ENCODE peak calls at places on chromosomes 2 and 18, in ten cellular contexts. One of them, this sample, is unnamed.

GRCh38 chr2:144596074-144596871 is 76.4 kb upstream of the ZEB2 start:
- DNase-seq in activated naive CD8-positive, alpha-beta T cell treated with anti-CD3 and anti-CD28 coated beads, Interleukin-2, amount 50 U/mL, for 24 hours: no peak
- DNase-seq in myocyte: peak; percentile 28
- DNase-seq in hypothalamus: no peak
- DNase-seq in fibroblast of the conjunctiva: no peak
- DNase-seq in anterior cingulate cortex: no peak
- DNase-seq in activated CD4-positive, alpha-beta T cell treated with anti-CD3 and anti-CD28 coated beads, Interleukin-2, amount 50 U/mL, for 4 hours: no peak
- DNase-seq in aorta: no peak
- DNase-seq in H54: peak; percentile 9
- DNase-seq in Kasumi-1: no peak
- DNase-seq in this sample: no peak

GRCh38 chr2:232854082-232854481 is 16.0 kb upstream of the SNORC start:
- DNase-seq in activated naive CD8-positive, alpha-beta T cell treated with anti-CD3 and anti-CD28 coated beads, Interleukin-2, amount 50 U/mL, for 24 hours: no peak
- DNase-seq in myocyte: peak; percentile 69
- DNase-seq in hypothalamus: no peak
- DNase-seq in fibroblast of the conjunctiva: peak; percentile 82
- DNase-seq in anterior cingulate cortex: no peak
- DNase-seq in activated CD4-positive, alpha-beta T cell treated with anti-CD3 and anti-CD28 coated beads, Interleukin-2, amount 50 U/mL, for 4 hours: no peak
- DNase-seq in aorta: no peak
- DNase-seq in H54: no peak
- DNase-seq in Kasumi-1: no peak
- DNase-seq in this sample: no peak

GRCh38 chr18:31042391-31043181 is at the start of gene DSC3:
- DNase-seq in activated naive CD8-positive, alpha-beta T cell treated with anti-CD3 and anti-CD28 coated beads, Interleukin-2, amount 50 U/mL, for 24 hours: peak; percentile 6
- DNase-seq in myocyte: no peak
- DNase-seq in hypothalamus: no peak
- DNase-seq in fibroblast of the conjunctiva: no peak
- DNase-seq in anterior cingulate cortex: no peak
- DNase-seq in activated CD4-positive, alpha-beta T cell treated with anti-CD3 and anti-CD28 coated beads, Interleukin-2, amount 50 U/mL, for 4 hours: no peak
- DNase-seq in aorta: peak; percentile 75
- DNase-seq in H54: no peak
- DNase-seq in Kasumi-1: no peak
- DNase-seq in this sample: no peak

GRCh38 chr2:206452750-206453149 is 9.4 kb downstream of the ADAM23 start:
- DNase-seq in activated naive CD8-positive, alpha-beta T cell treated with anti-CD3 and anti-CD28 coated beads, Interleukin-2, amount 50 U/mL, for 24 hours: no peak
- DNase-seq in myocyte: peak; percentile 41
- DNase-seq in hypothalamus: no peak
- DNase-seq in fibroblast of the conjunctiva: no peak
- DNase-seq in anterior cingulate cortex: no peak
- DNase-seq in activated CD4-positive, alpha-beta T cell treated with anti-CD3 and anti-CD28 coated beads, Interleukin-2, amount 50 U/mL, for 4 hours: no peak
- DNase-seq in aorta: no peak
- DNase-seq in H54: peak; percentile 40
- DNase-seq in Kasumi-1: no peak
- DNase-seq in this sample: no peak

GRCh38 chr2:234981197-234982095 is 29.6 kb downstream of the SH3BP4 start:
- DNase-seq in activated naive CD8-positive, alpha-beta T cell treated with anti-CD3 and anti-CD28 coated beads, Interleukin-2, amount 50 U/mL, for 24 hours: no peak
- DNase-seq in myocyte: peak; percentile 83
- DNase-seq in hypothalamus: no peak
- DNase-seq in fibroblast of the conjunctiva: peak; percentile 89
- DNase-seq in anterior cingulate cortex: no peak
- DNase-seq in activated CD4-positive, alpha-beta T cell treated with anti-CD3 and anti-CD28 coated beads, Interleukin-2, amount 50 U/mL, for 4 hours: no peak
- DNase-seq in aorta: peak; percentile 89
- DNase-seq in H54: peak; percentile 81
- DNase-seq in Kasumi-1: no peak
- DNase-seq in this sample: no peak

GRCh38 chr2:219510512-219511135 is 3.7 kb upstream of the ASIC4 start:
- DNase-seq in activated naive CD8-positive, alpha-beta T cell treated with anti-CD3 and anti-CD28 coated beads, Interleukin-2, amount 50 U/mL, for 24 hours: no peak
- DNase-seq in myocyte: no peak
- DNase-seq in hypothalamus: no peak
- DNase-seq in fibroblast of the conjunctiva: no peak
- DNase-seq in anterior cingulate cortex: no peak
- DNase-seq in activated CD4-positive, alpha-beta T cell treated with anti-CD3 and anti-CD28 coated beads, Interleukin-2, amount 50 U/mL, for 4 hours: no peak
- DNase-seq in aorta: no peak
- DNase-seq in H54: no peak
- DNase-seq in Kasumi-1: no peak
- DNase-seq in this sample: no peak

GRCh38 chr2:176612736-176613135 is 343.5 kb downstream of the MTX2 start:
- DNase-seq in activated naive CD8-positive, alpha-beta T cell treated with anti-CD3 and anti-CD28 coated beads, Interleukin-2, amount 50 U/mL, for 24 hours: no peak
- DNase-seq in myocyte: no peak
- DNase-seq in hypothalamus: no peak
- DNase-seq in fibroblast of the conjunctiva: no peak
- DNase-seq in anterior cingulate cortex: no peak
- DNase-seq in activated CD4-positive, alpha-beta T cell treated with anti-CD3 and anti-CD28 coated beads, Interleukin-2, amount 50 U/mL, for 4 hours: no peak
- DNase-seq in aorta: no peak
- DNase-seq in H54: peak; percentile 44
- DNase-seq in Kasumi-1: no peak
- DNase-seq in this sample: no peak

GRCh38 chr2:170737821-170738220 is 22.7 kb downstream of the SP5 start:
- DNase-seq in activated naive CD8-positive, alpha-beta T cell treated with anti-CD3 and anti-CD28 coated beads, Interleukin-2, amount 50 U/mL, for 24 hours: no peak
- DNase-seq in myocyte: peak; percentile 25
- DNase-seq in hypothalamus: no peak
- DNase-seq in fibroblast of the conjunctiva: no peak
- DNase-seq in anterior cingulate cortex: no peak
- DNase-seq in activated CD4-positive, alpha-beta T cell treated with anti-CD3 and anti-CD28 coated beads, Interleukin-2, amount 50 U/mL, for 4 hours: no peak
- DNase-seq in aorta: no peak
- DNase-seq in H54: no peak
- DNase-seq in Kasumi-1: no peak
- DNase-seq in this sample: no peak

GRCh38 chr2:10919776-10920606 is 8.3 kb downstream of the KCNF1 start:
- DNase-seq in activated naive CD8-positive, alpha-beta T cell treated with anti-CD3 and anti-CD28 coated beads, Interleukin-2, amount 50 U/mL, for 24 hours: no peak
- DNase-seq in myocyte: no peak
- DNase-seq in hypothalamus: no peak
- DNase-seq in fibroblast of the conjunctiva: no peak
- DNase-seq in anterior cingulate cortex: no peak
- DNase-seq in activated CD4-positive, alpha-beta T cell treated with anti-CD3 and anti-CD28 coated beads, Interleukin-2, amount 50 U/mL, for 4 hours: no peak
- DNase-seq in aorta: no peak
- DNase-seq in H54: no peak
- DNase-seq in Kasumi-1: no peak
- DNase-seq in this sample: no peak

GRCh38 chr2:180630756-180631155 is 349.6 kb upstream of the UBE2E3 start:
- DNase-seq in activated naive CD8-positive, alpha-beta T cell treated with anti-CD3 and anti-CD28 coated beads, Interleukin-2, amount 50 U/mL, for 24 hours: no peak
- DNase-seq in myocyte: no peak
- DNase-seq in hypothalamus: no peak
- DNase-seq in fibroblast of the conjunctiva: no peak
- DNase-seq in anterior cingulate cortex: no peak
- DNase-seq in activated CD4-positive, alpha-beta T cell treated with anti-CD3 and anti-CD28 coated beads, Interleukin-2, amount 50 U/mL, for 4 hours: no peak
- DNase-seq in aorta: no peak
- DNase-seq in H54: no peak
- DNase-seq in Kasumi-1: no peak
- DNase-seq in this sample: no peak

GRCh38 chr2:30172622-30173021 is 25.8 kb downstream of the YPEL5 start:
- DNase-seq in activated naive CD8-positive, alpha-beta T cell treated with anti-CD3 and anti-CD28 coated beads, Interleukin-2, amount 50 U/mL, for 24 hours: no peak
- DNase-seq in myocyte: no peak
- DNase-seq in hypothalamus: no peak
- DNase-seq in fibroblast of the conjunctiva: no peak
- DNase-seq in anterior cingulate cortex: no peak
- DNase-seq in activated CD4-positive, alpha-beta T cell treated with anti-CD3 and anti-CD28 coated beads, Interleukin-2, amount 50 U/mL, for 4 hours: no peak
- DNase-seq in aorta: no peak
- DNase-seq in H54: no peak
- DNase-seq in Kasumi-1: no peak
- DNase-seq in this sample: no peak

GRCh38 chr18:56515522-56515921 is 122.9 kb downstream of the TXNL1 start:
- DNase-seq in activated naive CD8-positive, alpha-beta T cell treated with anti-CD3 and anti-CD28 coated beads, Interleukin-2, amount 50 U/mL, for 24 hours: no peak
- DNase-seq in myocyte: no peak
- DNase-seq in hypothalamus: no peak
- DNase-seq in fibroblast of the conjunctiva: no peak
- DNase-seq in anterior cingulate cortex: no peak
- DNase-seq in activated CD4-positive, alpha-beta T cell treated with anti-CD3 and anti-CD28 coated beads, Interleukin-2, amount 50 U/mL, for 4 hours: no peak
- DNase-seq in aorta: no peak
- DNase-seq in H54: no peak
- DNase-seq in Kasumi-1: no peak
- DNase-seq in this sample: no peak

GRCh38 chr18:65436430-65436829 is 314.4 kb upstream of the CDH7 start:
- DNase-seq in activated naive CD8-positive, alpha-beta T cell treated with anti-CD3 and anti-CD28 coated beads, Interleukin-2, amount 50 U/mL, for 24 hours: no peak
- DNase-seq in myocyte: no peak
- DNase-seq in hypothalamus: no peak
- DNase-seq in fibroblast of the conjunctiva: no peak
- DNase-seq in anterior cingulate cortex: no peak
- DNase-seq in activated CD4-positive, alpha-beta T cell treated with anti-CD3 and anti-CD28 coated beads, Interleukin-2, amount 50 U/mL, for 4 hours: no peak
- DNase-seq in aorta: no peak
- DNase-seq in H54: no peak
- DNase-seq in Kasumi-1: no peak
- DNase-seq in this sample: no peak

GRCh38 chr2:193187816-193188215 is 993.1 kb upstream of the TMEFF2 start:
- DNase-seq in activated naive CD8-positive, alpha-beta T cell treated with anti-CD3 and anti-CD28 coated beads, Interleukin-2, amount 50 U/mL, for 24 hours: no peak
- DNase-seq in myocyte: peak; percentile 4
- DNase-seq in hypothalamus: no peak
- DNase-seq in fibroblast of the conjunctiva: no peak
- DNase-seq in anterior cingulate cortex: no peak
- DNase-seq in activated CD4-positive, alpha-beta T cell treated with anti-CD3 and anti-CD28 coated beads, Interleukin-2, amount 50 U/mL, for 4 hours: no peak
- DNase-seq in aorta: no peak
- DNase-seq in H54: no peak
- DNase-seq in Kasumi-1: no peak
- DNase-seq in this sample: no peak

GRCh38 chr2:164661349-164661748 is 40.1 kb upstream of the GRB14 start:
- DNase-seq in activated naive CD8-positive, alpha-beta T cell treated with anti-CD3 and anti-CD28 coated beads, Interleukin-2, amount 50 U/mL, for 24 hours: no peak
- DNase-seq in myocyte: no peak
- DNase-seq in hypothalamus: no peak
- DNase-seq in fibroblast of the conjunctiva: no peak
- DNase-seq in anterior cingulate cortex: no peak
- DNase-seq in activated CD4-positive, alpha-beta T cell treated with anti-CD3 and anti-CD28 coated beads, Interleukin-2, amount 50 U/mL, for 4 hours: no peak
- DNase-seq in aorta: no peak
- DNase-seq in H54: no peak
- DNase-seq in Kasumi-1: no peak
- DNase-seq in this sample: no peak

GRCh38 chr2:155980941-155981561 is 351.5 kb downstream of the NR4A2 start:
- DNase-seq in activated naive CD8-positive, alpha-beta T cell treated with anti-CD3 and anti-CD28 coated beads, Interleukin-2, amount 50 U/mL, for 24 hours: no peak
- DNase-seq in myocyte: no peak
- DNase-seq in hypothalamus: no peak
- DNase-seq in fibroblast of the conjunctiva: no peak
- DNase-seq in anterior cingulate cortex: no peak
- DNase-seq in activated CD4-positive, alpha-beta T cell treated with anti-CD3 and anti-CD28 coated beads, Interleukin-2, amount 50 U/mL, for 4 hours: no peak
- DNase-seq in aorta: no peak
- DNase-seq in H54: no peak
- DNase-seq in Kasumi-1: peak; percentile 46
- DNase-seq in this sample: no peak

GRCh38 chr18:75248426-75249191 is 38.0 kb downstream of the TSHZ1 start:
- DNase-seq in activated naive CD8-positive, alpha-beta T cell treated with anti-CD3 and anti-CD28 coated beads, Interleukin-2, amount 50 U/mL, for 24 hours: no peak
- DNase-seq in myocyte: peak; percentile 28
- DNase-seq in hypothalamus: no peak
- DNase-seq in fibroblast of the conjunctiva: no peak
- DNase-seq in anterior cingulate cortex: no peak
- DNase-seq in activated CD4-positive, alpha-beta T cell treated with anti-CD3 and anti-CD28 coated beads, Interleukin-2, amount 50 U/mL, for 4 hours: no peak
- DNase-seq in aorta: no peak
- DNase-seq in H54: no peak
- DNase-seq in Kasumi-1: no peak
- DNase-seq in this sample: no peak

GRCh38 chr2:14524803-14525080 is 107.8 kb upstream of the LRATD1 start:
- DNase-seq in activated naive CD8-positive, alpha-beta T cell treated with anti-CD3 and anti-CD28 coated beads, Interleukin-2, amount 50 U/mL, for 24 hours: no peak
- DNase-seq in myocyte: no peak
- DNase-seq in hypothalamus: no peak
- DNase-seq in fibroblast of the conjunctiva: no peak
- DNase-seq in anterior cingulate cortex: no peak
- DNase-seq in activated CD4-positive, alpha-beta T cell treated with anti-CD3 and anti-CD28 coated beads, Interleukin-2, amount 50 U/mL, for 4 hours: no peak
- DNase-seq in aorta: no peak
- DNase-seq in H54: no peak
- DNase-seq in Kasumi-1: no peak
- DNase-seq in this sample: no peak

GRCh38 chr18:23479829-23480505 is 23.3 kb upstream of the RMC1 start:
- DNase-seq in activated naive CD8-positive, alpha-beta T cell treated with anti-CD3 and anti-CD28 coated beads, Interleukin-2, amount 50 U/mL, for 24 hours: no peak
- DNase-seq in myocyte: no peak
- DNase-seq in hypothalamus: no peak
- DNase-seq in fibroblast of the conjunctiva: no peak
- DNase-seq in anterior cingulate cortex: no peak
- DNase-seq in activated CD4-positive, alpha-beta T cell treated with anti-CD3 and anti-CD28 coated beads, Interleukin-2, amount 50 U/mL, for 4 hours: no peak
- DNase-seq in aorta: no peak
- DNase-seq in H54: no peak
- DNase-seq in Kasumi-1: peak; percentile 91
- DNase-seq in this sample: no peak

GRCh38 chr2:20479835-20480234 is 33.0 kb downstream of the RHOB start:
- DNase-seq in activated naive CD8-positive, alpha-beta T cell treated with anti-CD3 and anti-CD28 coated beads, Interleukin-2, amount 50 U/mL, for 24 hours: no peak
- DNase-seq in myocyte: no peak
- DNase-seq in hypothalamus: no peak
- DNase-seq in fibroblast of the conjunctiva: no peak
- DNase-seq in anterior cingulate cortex: no peak
- DNase-seq in activated CD4-positive, alpha-beta T cell treated with anti-CD3 and anti-CD28 coated beads, Interleukin-2, amount 50 U/mL, for 4 hours: no peak
- DNase-seq in aorta: no peak
- DNase-seq in H54: no peak
- DNase-seq in Kasumi-1: no peak
- DNase-seq in this sample: no peak

GRCh38 chr2:165902929-165903328 is 50.6 kb downstream of the TTC21B start:
- DNase-seq in activated naive CD8-positive, alpha-beta T cell treated with anti-CD3 and anti-CD28 coated beads, Interleukin-2, amount 50 U/mL, for 24 hours: no peak
- DNase-seq in myocyte: peak; percentile 20
- DNase-seq in hypothalamus: no peak
- DNase-seq in fibroblast of the conjunctiva: peak; percentile 33
- DNase-seq in anterior cingulate cortex: no peak
- DNase-seq in activated CD4-positive, alpha-beta T cell treated with anti-CD3 and anti-CD28 coated beads, Interleukin-2, amount 50 U/mL, for 4 hours: no peak
- DNase-seq in aorta: no peak
- DNase-seq in H54: no peak
- DNase-seq in Kasumi-1: peak; percentile 51
- DNase-seq in this sample: no peak

GRCh38 chr18:34866739-34867138 is 156.6 kb downstream of the DTNA start:
- DNase-seq in activated naive CD8-positive, alpha-beta T cell treated with anti-CD3 and anti-CD28 coated beads, Interleukin-2, amount 50 U/mL, for 24 hours: no peak
- DNase-seq in myocyte: peak; percentile 25
- DNase-seq in hypothalamus: no peak
- DNase-seq in fibroblast of the conjunctiva: no peak
- DNase-seq in anterior cingulate cortex: no peak
- DNase-seq in activated CD4-positive, alpha-beta T cell treated with anti-CD3 and anti-CD28 coated beads, Interleukin-2, amount 50 U/mL, for 4 hours: no peak
- DNase-seq in aorta: no peak
- DNase-seq in H54: no peak
- DNase-seq in Kasumi-1: no peak
- DNase-seq in this sample: no peak

GRCh38 chr2:150327546-150328495 is 159.6 kb downstream of the RND3 start:
- DNase-seq in activated naive CD8-positive, alpha-beta T cell treated with anti-CD3 and anti-CD28 coated beads, Interleukin-2, amount 50 U/mL, for 24 hours: no peak
- DNase-seq in myocyte: no peak
- DNase-seq in hypothalamus: peak; percentile 20
- DNase-seq in fibroblast of the conjunctiva: no peak
- DNase-seq in anterior cingulate cortex: peak; percentile 24
- DNase-seq in activated CD4-positive, alpha-beta T cell treated with anti-CD3 and anti-CD28 coated beads, Interleukin-2, amount 50 U/mL, for 4 hours: no peak
- DNase-seq in aorta: no peak
- DNase-seq in H54: no peak
- DNase-seq in Kasumi-1: no peak
- DNase-seq in this sample: no peak

GRCh38 chr2:58098254-58099096 is 51.9 kb downstream of the VRK2 start:
- DNase-seq in activated naive CD8-positive, alpha-beta T cell treated with anti-CD3 and anti-CD28 coated beads, Interleukin-2, amount 50 U/mL, for 24 hours: no peak
- DNase-seq in myocyte: no peak
- DNase-seq in hypothalamus: no peak
- DNase-seq in fibroblast of the conjunctiva: peak; percentile 17
- DNase-seq in anterior cingulate cortex: no peak
- DNase-seq in activated CD4-positive, alpha-beta T cell treated with anti-CD3 and anti-CD28 coated beads, Interleukin-2, amount 50 U/mL, for 4 hours: no peak
- DNase-seq in aorta: no peak
- DNase-seq in H54: no peak
- DNase-seq in Kasumi-1: no peak
- DNase-seq in this sample: no peak

GRCh38 chr2:60882971-60883753 is 1.8 kb downstream of the REL start:
- DNase-seq in activated naive CD8-positive, alpha-beta T cell treated with anti-CD3 and anti-CD28 coated beads, Interleukin-2, amount 50 U/mL, for 24 hours: peak; percentile 40
- DNase-seq in myocyte: no peak
- DNase-seq in hypothalamus: no peak
- DNase-seq in fibroblast of the conjunctiva: no peak
- DNase-seq in anterior cingulate cortex: no peak
- DNase-seq in activated CD4-positive, alpha-beta T cell treated with anti-CD3 and anti-CD28 coated beads, Interleukin-2, amount 50 U/mL, for 4 hours: no peak
- DNase-seq in aorta: peak; percentile 61
- DNase-seq in H54: no peak
- DNase-seq in Kasumi-1: peak; percentile 74
- DNase-seq in this sample: no peak